ENCODE peak calls at places on chromosome X, in ten cellular contexts. One of them, this sample, is unnamed.

GRCh38 chrX:51742586-51742985 is 656 bp upstream of the GSPT2 start:
- DNase-seq in uterus: no peak
- DNase-seq in breast epithelium: no peak
- DNase-seq in body of pancreas: no peak
- DNase-seq in prostate gland: no peak
- DNase-seq in A549: no peak
- DNase-seq in spleen: no peak
- DNase-seq in HCT116: no peak
- DNase-seq in esophagus squamous epithelium: no peak
- DNase-seq in IMR-90: no peak
- DNase-seq in this sample: no peak

GRCh38 chrX:7828594-7828993 is 14.4 kb upstream of the VCX start:
- DNase-seq in spleen: no peak
- DNase-seq in body of pancreas: no peak
- DNase-seq in A549: no peak
- DNase-seq in esophagus squamous epithelium: no peak
- DNase-seq in breast epithelium: no peak
- DNase-seq in uterus: no peak
- DNase-seq in IMR-90: no peak
- DNase-seq in prostate gland: no peak
- DNase-seq in HCT116: no peak
- DNase-seq in this sample: no peak

GRCh38 chrX:41603591-41603990 is 85.2 kb upstream of the GPR34 start:
- DNase-seq in body of pancreas: no peak
- DNase-seq in HCT116: no peak
- DNase-seq in uterus: no peak
- DNase-seq in prostate gland: no peak
- DNase-seq in A549: no peak
- DNase-seq in breast epithelium: no peak
- DNase-seq in esophagus squamous epithelium: no peak
- DNase-seq in spleen: no peak
- DNase-seq in IMR-90: no peak
- DNase-seq in this sample: no peak

GRCh38 chrX:103722505-103722904 is 11.8 kb downstream of the TMEM31 start:
- DNase-seq in IMR-90: peak; percentile 46
- DNase-seq in breast epithelium: no peak
- DNase-seq in A549: no peak
- DNase-seq in HCT116: no peak
- DNase-seq in uterus: peak; percentile 64
- DNase-seq in spleen: no peak
- DNase-seq in esophagus squamous epithelium: no peak
- DNase-seq in prostate gland: no peak
- DNase-seq in body of pancreas: peak; percentile 10
- DNase-seq in this sample: no peak

GRCh38 chrX:23505531-23506303 is 161.6 kb upstream of the PRDX4 start:
- DNase-seq in esophagus squamous epithelium: no peak
- DNase-seq in A549: no peak
- DNase-seq in breast epithelium: no peak
- DNase-seq in spleen: no peak
- DNase-seq in HCT116: no peak
- DNase-seq in body of pancreas: no peak
- DNase-seq in IMR-90: no peak
- DNase-seq in uterus: no peak
- DNase-seq in prostate gland: peak; percentile 15
- DNase-seq in this sample: no peak

GRCh38 chrX:66030505-66031317 is 9.2 kb downstream of the VSIG4 start:
- DNase-seq in prostate gland: no peak
- DNase-seq in spleen: no peak
- DNase-seq in uterus: no peak
- DNase-seq in breast epithelium: no peak
- DNase-seq in esophagus squamous epithelium: no peak
- DNase-seq in HCT116: peak; percentile 10
- DNase-seq in body of pancreas: no peak
- DNase-seq in A549: no peak
- DNase-seq in IMR-90: peak; percentile 7
- DNase-seq in this sample: no peak

GRCh38 chrX:35670894-35671293 is 127.2 kb upstream of the MAGEB16 start:
- DNase-seq in esophagus squamous epithelium: no peak
- DNase-seq in breast epithelium: no peak
- DNase-seq in body of pancreas: no peak
- DNase-seq in A549: no peak
- DNase-seq in IMR-90: no peak
- DNase-seq in spleen: no peak
- DNase-seq in prostate gland: no peak
- DNase-seq in uterus: no peak
- DNase-seq in HCT116: no peak
- DNase-seq in this sample: no peak

GRCh38 chrX:989959-990510 is 222.4 kb downstream of the CRLF2 start:
- DNase-seq in prostate gland: no peak
- DNase-seq in IMR-90: peak; percentile 56
- DNase-seq in spleen: peak; percentile 92
- DNase-seq in HCT116: peak; percentile 78
- DNase-seq in body of pancreas: peak; percentile 25
- DNase-seq in uterus: peak; percentile 95
- DNase-seq in A549: peak; percentile 48
- DNase-seq in breast epithelium: no peak
- DNase-seq in esophagus squamous epithelium: peak; percentile 77
- DNase-seq in this sample: peak; percentile 88

GRCh38 chrX:118521435-118521834 is 25.8 kb downstream of the DOCK11 start:
- DNase-seq in breast epithelium: no peak
- DNase-seq in prostate gland: no peak
- DNase-seq in esophagus squamous epithelium: no peak
- DNase-seq in A549: no peak
- DNase-seq in spleen: no peak
- DNase-seq in IMR-90: peak; percentile 76
- DNase-seq in HCT116: no peak
- DNase-seq in body of pancreas: no peak
- DNase-seq in uterus: no peak
- DNase-seq in this sample: no peak

GRCh38 chrX:118520206-118520857 is 24.7 kb downstream of the DOCK11 start:
- DNase-seq in prostate gland: no peak
- DNase-seq in A549: no peak
- DNase-seq in esophagus squamous epithelium: no peak
- DNase-seq in spleen: no peak
- DNase-seq in IMR-90: peak; percentile 80
- DNase-seq in body of pancreas: no peak
- DNase-seq in breast epithelium: no peak
- DNase-seq in HCT116: no peak
- DNase-seq in uterus: no peak
- DNase-seq in this sample: no peak

GRCh38 chrX:118519411-118520205 is 24.0 kb downstream of the DOCK11 start:
- DNase-seq in A549: no peak
- DNase-seq in esophagus squamous epithelium: no peak
- DNase-seq in body of pancreas: no peak
- DNase-seq in uterus: no peak
- DNase-seq in IMR-90: peak; percentile 68
- DNase-seq in breast epithelium: no peak
- DNase-seq in prostate gland: no peak
- DNase-seq in spleen: no peak
- DNase-seq in HCT116: no peak
- DNase-seq in this sample: no peak

GRCh38 chrX:118522230-118522926 is 26.8 kb downstream of the DOCK11 start:
- DNase-seq in IMR-90: no peak
- DNase-seq in A549: no peak
- DNase-seq in breast epithelium: no peak
- DNase-seq in esophagus squamous epithelium: no peak
- DNase-seq in spleen: no peak
- DNase-seq in uterus: no peak
- DNase-seq in body of pancreas: no peak
- DNase-seq in prostate gland: no peak
- DNase-seq in HCT116: no peak
- DNase-seq in this sample: no peak

DNA sequence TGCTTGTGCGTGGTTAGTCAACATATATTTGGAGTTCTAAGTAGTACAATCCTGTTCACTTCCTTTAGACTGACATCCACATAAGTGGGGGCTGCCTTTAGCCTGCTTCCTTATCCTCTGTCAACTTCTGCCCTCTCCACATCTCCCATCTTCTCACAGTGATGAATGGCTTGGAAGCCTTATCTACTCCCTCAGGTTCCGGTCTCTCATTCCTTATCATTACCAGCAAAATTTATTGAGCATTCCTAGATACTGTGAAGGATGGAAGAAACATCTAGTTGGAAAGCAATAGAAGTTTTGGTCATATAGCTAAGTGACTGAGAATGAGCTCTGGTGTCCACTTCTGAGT is 25.2 kb downstream of the DOCK11 start:
- DNase-seq in uterus: no peak
- DNase-seq in esophagus squamous epithelium: no peak
- DNase-seq in breast epithelium: no peak
- DNase-seq in spleen: no peak
- DNase-seq in A549: no peak
- DNase-seq in prostate gland: no peak
- DNase-seq in IMR-90: no peak
- DNase-seq in HCT116: no peak
- DNase-seq in body of pancreas: no peak
- DNase-seq in this sample: no peak
- H3K4me1 ChIP-seq in uterus: no peaks in the 10 kb centered on the region
- H3K4me1 ChIP-seq in esophagus squamous epithelium: peaks cover 18% of the 10 kb centered on the region
- H3K4me1 ChIP-seq in breast epithelium: no peaks in the 10 kb centered on the region
- H3K4me1 ChIP-seq in spleen: no peaks in the 10 kb centered on the region
- H3K4me1 ChIP-seq in A549: peaks cover 21% of the 10 kb centered on the region
- H3K4me1 ChIP-seq in prostate gland: no peaks in the 10 kb centered on the region
- H3K4me1 ChIP-seq in IMR-90: peaks cover 20% of the 10 kb centered on the region
- H3K4me1 ChIP-seq in HCT116: peaks cover 2% of the 10 kb centered on the region
- H3K4me1 ChIP-seq in body of pancreas: no peaks in the 10 kb centered on the region
- H3K4me1 ChIP-seq in this sample: no peaks in the 10 kb centered on the region

DNA sequence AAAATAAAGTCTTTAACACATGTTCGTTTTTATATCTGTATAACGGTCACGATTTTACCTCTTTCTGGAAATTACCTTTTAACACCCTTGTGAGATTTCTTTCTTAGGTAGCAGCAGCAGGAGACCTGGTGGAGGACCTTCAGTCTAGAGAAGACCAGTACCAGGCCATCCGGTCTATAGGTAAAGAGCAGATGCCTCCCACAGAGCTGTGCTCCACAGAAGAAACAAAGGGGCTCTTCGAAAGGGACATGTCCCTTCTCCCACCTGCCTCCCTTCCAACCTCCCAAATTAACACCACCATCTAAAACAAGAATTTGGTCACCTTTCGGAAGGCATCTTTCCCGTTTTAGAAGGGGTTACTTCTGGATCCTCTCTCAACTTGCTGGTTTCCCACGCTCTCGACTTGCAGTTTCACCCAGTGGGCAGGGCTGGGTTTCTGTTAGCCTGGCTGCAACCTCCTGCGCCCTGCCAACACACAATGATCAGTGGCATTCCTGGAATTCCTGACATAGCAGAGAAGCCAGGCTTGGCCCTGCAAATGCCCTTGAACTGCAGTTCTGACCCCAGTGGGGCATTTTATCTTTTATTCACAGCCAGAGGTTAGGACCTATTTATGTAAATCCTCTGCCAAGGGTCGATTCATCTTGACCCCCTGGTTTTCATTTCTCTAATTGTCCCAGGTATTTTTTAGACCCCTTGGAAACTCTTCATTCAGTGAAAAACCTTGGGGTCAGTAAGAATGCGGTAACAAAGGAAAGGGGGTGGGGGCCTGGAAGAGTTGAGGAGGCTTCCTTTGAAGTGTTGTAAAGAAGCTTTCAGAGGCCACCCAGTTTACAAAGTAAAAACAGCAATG is 217.8 kb downstream of the ZNF674 start:
- DNase-seq in esophagus squamous epithelium: no peak
- DNase-seq in body of pancreas: peak; percentile 61
- DNase-seq in prostate gland: no peak
- DNase-seq in spleen: no peak
- DNase-seq in IMR-90: no peak
- DNase-seq in breast epithelium: no peak
- DNase-seq in uterus: no peak
- DNase-seq in HCT116: peak; percentile 76
- DNase-seq in A549: peak; percentile 69
- DNase-seq in this sample: no peak
- TF ChIP-seq POLR2A in esophagus squamous epithelium: no peak
- TF ChIP-seq POLR2A in body of pancreas: peak; percentile 42
- TF ChIP-seq POLR2A in prostate gland: no peak
- TF ChIP-seq POLR2A in spleen: no peak
- TF ChIP-seq POLR2A in IMR-90: no peak
- TF ChIP-seq POLR2A in breast epithelium: no peak
- TF ChIP-seq POLR2A in uterus: no peak
- TF ChIP-seq POLR2A in HCT116: no peak
- TF ChIP-seq POLR2A in A549: no peak
- TF ChIP-seq POLR2A in this sample: no peak

GRCh38 chrX:97155809-97156208 is 272.1 kb downstream of the RPA4 start:
- DNase-seq in IMR-90: no peak
- DNase-seq in HCT116: no peak
- DNase-seq in spleen: no peak
- DNase-seq in body of pancreas: no peak
- DNase-seq in esophagus squamous epithelium: no peak
- DNase-seq in A549: no peak
- DNase-seq in uterus: no peak
- DNase-seq in prostate gland: no peak
- DNase-seq in breast epithelium: no peak
- DNase-seq in this sample: no peak

GRCh38 chrX:97158270-97158669 is 274.6 kb downstream of the RPA4 start:
- DNase-seq in uterus: no peak
- DNase-seq in prostate gland: no peak
- DNase-seq in A549: no peak
- DNase-seq in esophagus squamous epithelium: no peak
- DNase-seq in body of pancreas: no peak
- DNase-seq in breast epithelium: no peak
- DNase-seq in spleen: no peak
- DNase-seq in HCT116: no peak
- DNase-seq in IMR-90: no peak
- DNase-seq in this sample: no peak

DNA sequence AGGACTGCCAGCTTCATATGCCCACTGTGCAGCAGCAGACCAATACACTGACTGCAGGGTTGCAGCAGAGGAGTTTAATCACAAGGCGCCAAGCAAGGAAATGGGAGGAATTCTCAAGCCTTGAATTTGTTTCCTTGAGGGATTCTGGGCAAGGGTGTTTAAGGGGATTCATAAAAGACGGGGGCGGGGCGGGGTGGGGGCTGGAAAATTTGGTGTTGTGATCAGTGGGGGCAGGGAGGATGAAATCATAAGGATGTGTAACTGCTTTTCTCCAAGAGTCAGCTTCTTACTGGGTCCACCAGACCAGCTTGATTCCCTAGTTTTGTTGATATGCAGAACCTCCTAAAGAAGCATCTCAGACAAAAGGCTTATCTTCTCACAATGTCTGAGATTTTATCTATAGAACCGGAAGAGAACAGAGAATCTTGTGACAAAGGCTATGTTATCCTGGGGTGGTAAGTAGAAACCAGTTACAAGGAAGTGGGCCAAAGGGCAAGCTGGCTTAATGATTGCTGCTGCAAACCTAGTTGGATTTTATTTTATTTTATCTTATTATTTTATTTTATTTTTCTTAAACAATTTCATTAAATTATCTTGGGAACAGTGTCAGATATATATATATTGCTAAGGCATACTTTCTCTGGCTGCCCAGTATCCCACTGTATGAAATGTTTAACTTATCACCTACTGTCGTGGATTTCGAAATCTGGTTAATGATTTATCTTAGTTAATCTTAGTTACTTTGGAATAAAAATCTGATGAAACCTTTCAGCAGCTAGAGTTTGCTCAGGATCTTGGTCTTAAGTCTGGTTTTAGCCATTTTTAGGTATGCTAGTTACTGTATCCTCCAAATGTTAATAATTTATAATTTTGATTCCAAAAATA is 276.4 kb downstream of the RPA4 start:
- DNase-seq in HCT116: no peak
- DNase-seq in breast epithelium: no peak
- DNase-seq in IMR-90: no peak
- DNase-seq in uterus: no peak
- DNase-seq in esophagus squamous epithelium: no peak
- DNase-seq in body of pancreas: no peak
- DNase-seq in spleen: no peak
- DNase-seq in A549: no peak
- DNase-seq in prostate gland: no peak
- DNase-seq in this sample: no peak
- H3K4me1 ChIP-seq in HCT116: no peaks in the 10 kb centered on the region
- H3K4me1 ChIP-seq in breast epithelium: no peaks in the 10 kb centered on the region
- H3K4me1 ChIP-seq in IMR-90: no peaks in the 10 kb centered on the region
- H3K4me1 ChIP-seq in uterus: no peaks in the 10 kb centered on the region
- H3K4me1 ChIP-seq in esophagus squamous epithelium: no peaks in the 10 kb centered on the region
- H3K4me1 ChIP-seq in body of pancreas: no peaks in the 10 kb centered on the region
- H3K4me1 ChIP-seq in spleen: no peaks in the 10 kb centered on the region
- H3K4me1 ChIP-seq in A549: peaks cover 44% of the 10 kb centered on the region
- H3K4me1 ChIP-seq in prostate gland: no peaks in the 10 kb centered on the region
- H3K4me1 ChIP-seq in this sample: no peaks in the 10 kb centered on the region

GRCh38 chrX:106611682-106612402 is at the start of gene RADX:
- DNase-seq in breast epithelium: peak; percentile 62
- DNase-seq in esophagus squamous epithelium: peak; percentile 9
- DNase-seq in A549: peak; percentile 36
- DNase-seq in uterus: peak; percentile 69
- DNase-seq in body of pancreas: peak; percentile 89
- DNase-seq in HCT116: peak; percentile 64
- DNase-seq in IMR-90: peak; percentile 45
- DNase-seq in spleen: peak; percentile 95
- DNase-seq in prostate gland: peak; percentile 56
- DNase-seq in this sample: peak; percentile 82
- TF ChIP-seq POLR2A in breast epithelium: no peak
- TF ChIP-seq POLR2A in esophagus squamous epithelium: no peak
- TF ChIP-seq POLR2A in A549: no peak
- TF ChIP-seq POLR2A in uterus: peak; percentile 31
- TF ChIP-seq POLR2A in body of pancreas: no peak
- TF ChIP-seq POLR2A in HCT116: peak; percentile 37
- TF ChIP-seq POLR2A in IMR-90: no peak
- TF ChIP-seq POLR2A in spleen: no peak
- TF ChIP-seq POLR2A in prostate gland: peak; percentile 48
- TF ChIP-seq POLR2A in this sample: no peak